ENCODE peak calls at places on chromosomes 1 and 21, in four cellular contexts. S, C, G and O are unnamed samples.

GRCh38 chr1:21594935-21595897 is 73.9 kb downstream of the RAP1GAP start:
- DNase-seq in G (peak), S (peak), C (no peak), O (no peak)

GRCh38 chr1:157025856-157026255 is 19.7 kb downstream of the ARHGEF11 start:
- DNase-seq in C (peak), S (no peak), G (peak), O (no peak)

GRCh38 chr21:44850208-44850800 is 23.2 kb downstream of the PTTG1IP start:
- DNase-seq in G (no peak), C (no peak), S (no peak), O (no peak)

GRCh38 chr1:35587736-35588135 is 14.6 kb downstream of the TFAP2E start:
- DNase-seq in C (no peak), G (no peak), S (no peak), O (no peak)

GRCh38 chr1:213414346-213414745 is 363.3 kb downstream of the RPS6KC1 start:
- DNase-seq in S (no peak), C (no peak), G (no peak), O (no peak)

GRCh38 chr1:244502630-244503029 is 41.6 kb downstream of the CATSPERE start:
- DNase-seq in S (no peak), C (no peak), G (no peak), O (no peak)

GRCh38 chr1:15106608-15107007 is 46.9 kb upstream of the TMEM51 start:
- DNase-seq in C (no peak), S (no peak), G (peak), O (no peak)

GRCh38 chr1:11388617-11389016 is 90.3 kb upstream of the DISP3 start:
- DNase-seq in G (no peak), S (no peak), C (no peak), O (no peak)

GRCh38 chr1:206575165-206575893 is 36.9 kb downstream of the EIF2D start:
- DNase-seq in G (peak), C (peak), S (no peak), O (peak)

GRCh38 chr1:55987491-55988255 is 591.7 kb downstream of the PLPP3 start:
- DNase-seq in S (no peak), C (no peak), G (no peak), O (no peak)

GRCh38 chr21:42474043-42474831 is 21.8 kb downstream of the RSPH1 start:
- DNase-seq in G (peak), S (no peak), C (no peak), O (no peak)

GRCh38 chr1:61448934-61449368 is 276.0 kb downstream of the TM2D1 start:
- DNase-seq in C (peak), S (peak), G (peak), O (no peak)

GRCh38 chr1:108780937-108781574 is 34.6 kb downstream of the STXBP3 start:
- DNase-seq in C (no peak), S (no peak), G (no peak), O (no peak)

GRCh38 chr1:161849518-161849917 is 83.4 kb downstream of the ATF6 start:
- DNase-seq in C (no peak), G (peak), S (no peak), O (no peak)

GRCh38 chr1:81254560-81254959 is 546.2 kb upstream of the ADGRL2 start:
- DNase-seq in G (peak), C (no peak), S (no peak), O (no peak)
- TF ChIP-seq CTCF in G (peak), C (no peak), S (no peak), O (peak)

GRCh38 chr1:215023151-215023832 is 59.2 kb upstream of the KCNK2 start:
- DNase-seq in G (peak), S (no peak), C (no peak), O (no peak)

GRCh38 chr1:215018555-215018954 is 64.0 kb upstream of the KCNK2 start:
- DNase-seq in C (no peak), S (no peak), G (no peak), O (peak)

GRCh38 chr1:215022204-215022603 is 60.3 kb upstream of the KCNK2 start:
- DNase-seq in S (no peak), G (no peak), C (no peak), O (no peak)

GRCh38 chr1:215022723-215023122 is 59.8 kb upstream of the KCNK2 start:
- DNase-seq in S (no peak), C (peak), G (peak), O (no peak)
- H3K4me3 ChIP-seq in S (no peak), C (no peak), G (no peak), O (no peak)

DNA sequence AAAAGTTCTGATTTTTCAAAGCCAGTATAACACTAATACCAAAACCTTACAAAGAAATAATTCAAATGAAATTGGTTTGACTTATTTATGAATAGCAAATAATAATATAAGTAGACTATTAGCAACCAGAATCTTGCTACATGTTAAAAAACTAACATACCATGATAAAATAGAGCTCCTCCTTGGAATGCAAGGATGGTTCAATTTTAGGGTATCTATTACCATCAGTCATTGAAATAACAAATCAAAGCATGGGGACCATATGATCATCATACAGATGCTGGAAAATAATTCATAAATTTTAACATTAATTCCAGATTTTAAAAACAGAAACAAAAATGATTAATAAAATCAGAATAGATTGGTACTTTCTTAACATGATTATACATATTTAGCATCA is 66.3 kb downstream of the RRAGC start:
- DNase-seq in G (no peak), C (no peak), S (no peak), O (no peak)
- TF ChIP-seq CTCF in G (no peak), C (no peak), S (no peak), O (no peak)

DNA sequence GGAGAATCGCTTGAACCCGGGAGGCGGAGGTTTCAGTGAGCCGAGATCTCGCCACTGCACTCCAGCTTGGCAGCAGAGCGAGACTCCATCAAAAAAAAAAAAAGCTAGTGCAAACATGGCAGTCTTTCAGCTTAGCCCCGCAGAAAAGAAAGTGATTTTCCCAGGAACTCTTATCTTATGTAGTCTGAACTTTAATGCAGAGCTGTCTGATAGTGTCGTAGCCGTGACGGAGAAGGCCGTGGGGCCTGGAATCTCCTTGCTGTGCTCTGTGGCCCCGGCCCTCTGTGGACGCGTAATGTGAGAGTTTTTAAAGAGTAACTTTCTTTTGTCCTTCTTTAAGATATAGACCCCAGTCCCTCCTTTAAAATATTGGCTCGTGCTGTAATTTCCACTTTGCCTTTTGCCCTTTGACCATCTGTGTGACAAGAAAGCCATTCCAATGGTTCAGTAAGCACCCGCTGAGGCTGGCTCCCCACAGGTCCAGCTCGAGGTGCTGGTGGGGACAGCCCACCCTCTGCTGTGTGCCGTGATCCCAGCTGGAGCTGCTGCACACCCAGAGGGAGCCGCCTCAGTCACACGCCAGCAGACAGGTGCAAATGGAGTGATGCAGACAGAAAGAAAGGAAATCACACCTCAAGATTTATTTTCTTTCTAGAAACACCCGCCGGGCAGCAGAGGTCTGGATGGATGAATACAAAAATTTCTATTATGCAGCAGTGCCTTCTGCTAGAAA is 164.0 kb downstream of the PGBD5 start:
- DNase-seq in C (no peak), S (no peak), G (no peak), O (no peak)
- H3K4me3 ChIP-seq in C (no peak), S (no peak), G (no peak), O (no peak)